ENCODE peak calls at places on chromosomes 12 and 14, in seven cellular contexts. T is PC-9; I is GM23248; C is body of pancreas; A is dorsolateral prefrontal cortex; V is thyroid gland; H is CD8-positive, alpha-beta memory T cell. Q is an unnamed sample.

GRCh38 chr12:88544991-88545684 is 35.1 kb downstream of the KITLG start:
- DNase-seq in T (no peak), V (no peak), I (no peak), A (no peak), H (no peak), C (no peak), Q (no peak)

GRCh38 chr12:14913381-14913781 is 25.0 kb downstream of the ERP27 start:
- DNase-seq in A (no peak), I (no peak), C (peak), T (peak), V (peak), H (no peak), Q (no peak)

GRCh38 chr12:25845415-25845814 is 113.1 kb upstream of the RASSF8 start:
- DNase-seq in H (no peak), I (no peak), T (no peak), V (no peak), C (no peak), A (no peak), Q (no peak)

GRCh38 chr14:105168979-105169507 is 467 bp upstream of the JAG2 start:
- DNase-seq in T (no peak), V (no peak), I (peak), C (no peak), A (no peak), H (peak), Q (no peak)

GRCh38 chr12:31009976-31010375 is 63.7 kb upstream of the DDX11 start:
- DNase-seq in I (no peak), V (no peak), C (no peak), A (no peak), H (no peak), T (no peak), Q (no peak)

GRCh38 chr12:19369691-19370148 is 69.6 kb upstream of the AEBP2 start:
- DNase-seq in T (no peak), H (no peak), A (no peak), I (peak), C (no peak), V (no peak), Q (no peak)

GRCh38 chr14:102629011-102629444 is 36.6 kb downstream of the RCOR1 start:
- DNase-seq in A (no peak), T (no peak), H (no peak), C (no peak), I (no peak), V (no peak), Q (no peak)

GRCh38 chr12:112861284-112861683 is 45.5 kb upstream of the OAS1 start:
- DNase-seq in C (no peak), A (no peak), V (no peak), I (no peak), H (no peak), T (no peak), Q (no peak)

GRCh38 chr14:70257526-70257925 is 68.8 kb upstream of the SLC8A3 start:
- DNase-seq in V (no peak), C (no peak), I (no peak), H (no peak), A (no peak), T (no peak), Q (no peak)

GRCh38 chr14:59358774-59359173 is 106.4 kb downstream of the GPR135 start:
- DNase-seq in I (no peak), T (no peak), H (no peak), C (no peak), V (no peak), A (no peak), Q (no peak)
- H3K27ac ChIP-seq in I (no peak), T (peak), H (no peak), C (no peak), V (peak), A (peak), Q (no peak)

DNA sequence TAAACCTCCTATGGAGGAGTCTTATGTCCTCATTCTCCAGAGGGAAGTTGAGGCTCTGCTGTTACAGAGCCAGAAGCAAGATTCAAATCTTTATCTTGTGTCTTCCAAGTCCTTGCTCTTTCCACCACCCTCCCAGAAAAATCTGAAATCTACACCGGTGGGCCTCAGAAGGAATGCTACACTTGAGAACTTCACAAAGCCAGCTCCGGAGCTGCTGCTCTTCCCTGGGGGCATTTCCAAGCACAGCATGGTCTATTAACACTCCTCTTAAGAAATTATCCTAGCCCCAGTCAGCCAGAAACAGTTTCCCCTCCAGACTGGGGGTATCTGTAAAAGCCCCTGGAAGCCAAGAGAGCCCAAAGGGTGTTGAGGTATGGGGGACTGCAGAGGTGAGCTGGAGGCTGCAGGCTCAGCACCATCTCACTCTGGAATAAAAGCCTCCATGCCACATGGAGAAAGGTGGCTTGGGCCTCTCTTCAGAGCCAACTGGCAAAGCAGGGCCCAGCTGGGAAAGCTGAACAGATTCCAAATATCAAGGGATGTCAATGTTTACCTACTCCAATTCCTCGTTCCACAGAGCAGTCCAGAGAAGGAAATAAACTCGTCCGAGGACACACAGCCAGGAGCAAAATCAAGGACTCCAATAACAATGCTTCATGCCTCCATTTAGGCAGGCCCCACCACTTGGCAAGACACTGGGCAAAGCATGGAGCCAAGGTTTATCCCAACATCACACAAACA is 36.1 kb upstream of the PNMA1 start:
- DNase-seq in A (peak), I (no peak), H (no peak), T (no peak), C (peak), V (no peak), Q (no peak)
- H3K27ac ChIP-seq in A (peak), I (no peak), H (peak), T (no peak), C (peak), V (peak), Q (no peak)

DNA sequence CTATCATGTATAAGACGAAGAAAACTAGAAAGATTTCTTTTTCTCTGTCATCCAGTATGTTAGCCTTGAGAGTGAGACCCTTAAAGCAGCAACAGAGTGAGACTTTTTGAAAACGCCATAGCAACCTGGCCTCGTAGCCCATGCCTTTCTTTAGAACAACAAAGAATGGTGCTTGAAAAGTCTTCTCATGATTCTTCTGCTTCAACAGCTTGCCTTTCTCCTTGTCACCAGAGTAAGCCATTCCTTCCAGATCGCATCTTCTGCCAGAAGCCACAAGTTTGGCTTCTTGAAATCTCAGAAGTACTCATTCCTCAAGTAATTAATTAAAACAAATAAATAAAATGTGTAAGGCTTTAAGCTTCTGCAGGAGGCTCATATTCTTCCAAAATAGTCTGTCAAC is 109.4 kb downstream of the PDE3A start:
- DNase-seq in A (no peak), H (no peak), C (no peak), V (peak), I (no peak), T (no peak), Q (no peak)
- H3K27ac ChIP-seq in A (no peak), H (no peak), C (no peak), V (no peak), I (no peak), T (no peak), Q (no peak)

DNA sequence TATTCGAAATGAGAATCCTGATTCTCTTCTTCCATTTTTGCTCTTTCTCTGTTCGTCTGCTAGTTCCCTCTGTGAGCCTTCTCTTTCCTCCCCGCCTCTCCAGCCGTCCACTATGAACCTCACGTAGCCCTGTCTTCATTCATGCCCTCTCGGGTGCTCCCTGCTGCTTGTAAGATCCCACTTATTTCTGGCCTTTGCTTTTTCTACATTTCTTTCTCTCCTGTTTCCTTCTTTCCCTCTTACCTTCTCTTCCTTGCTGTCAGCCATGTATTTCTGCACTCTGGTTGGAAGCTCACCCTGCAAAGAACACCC is 85.9 kb downstream of the SAMD4A start:
- DNase-seq in C (no peak), H (no peak), I (no peak), T (no peak), A (no peak), V (peak), Q (no peak)
- H3K27ac ChIP-seq in C (peak), H (no peak), I (peak), T (peak), A (peak), V (peak), Q (no peak)

DNA sequence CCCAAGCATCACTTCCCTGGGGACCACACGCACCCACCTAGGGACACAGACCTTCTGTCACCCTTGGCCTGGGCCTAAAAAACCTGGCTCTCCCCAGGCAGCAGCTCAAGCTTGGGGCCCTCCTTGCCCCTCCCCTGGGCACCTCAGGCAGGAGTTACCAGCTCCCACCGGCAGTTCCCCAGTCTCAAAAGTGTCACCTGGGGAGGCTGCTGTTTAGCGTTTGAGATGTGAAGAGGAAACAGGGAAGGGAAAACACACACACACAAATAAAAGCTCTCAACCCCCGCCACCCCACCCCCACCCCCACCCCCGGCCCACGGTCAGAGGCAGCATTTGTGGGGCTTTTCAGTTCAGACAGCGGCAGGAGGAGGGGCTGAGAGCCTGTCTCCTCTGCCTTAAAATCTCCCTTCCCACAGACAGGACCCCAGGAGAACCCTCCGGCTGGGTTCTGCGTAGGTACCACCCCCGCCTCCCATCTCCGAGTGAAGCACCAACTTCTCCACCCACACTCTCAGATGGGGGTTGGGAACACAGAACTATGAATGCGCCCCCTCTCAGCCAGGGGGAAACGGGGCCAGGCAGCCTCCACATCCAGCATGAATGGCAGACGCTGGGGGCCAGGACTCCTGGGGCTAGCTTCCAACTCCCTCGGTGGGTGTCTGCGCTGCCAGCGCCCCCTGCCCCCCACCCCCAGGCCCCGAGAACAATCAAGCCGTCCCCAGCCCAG is 3.0 kb downstream of the NCOR2 start:
- DNase-seq in H (no peak), V (peak), I (peak), T (no peak), C (no peak), A (no peak), Q (no peak)
- H3K27ac ChIP-seq in H (no peak), V (no peak), I (no peak), T (no peak), C (peak), A (peak), Q (peak)

GRCh38 chr12:54984602-54985376 is at the start of gene TESPA1:
- DNase-seq in C (peak), A (no peak), H (peak), T (no peak), I (no peak), V (peak), Q (no peak)
- H3K27ac ChIP-seq in C (no peak), A (no peak), H (peak), T (no peak), I (no peak), V (peak), Q (no peak)

GRCh38 chr14:56659964-56660551 is 80.5 kb downstream of the TMEM260 start:
- DNase-seq in T (peak), H (no peak), C (no peak), I (peak), V (no peak), A (no peak), Q (no peak)
- H3K27ac ChIP-seq in T (no peak), H (no peak), C (no peak), I (no peak), V (no peak), A (no peak), Q (no peak)

DNA sequence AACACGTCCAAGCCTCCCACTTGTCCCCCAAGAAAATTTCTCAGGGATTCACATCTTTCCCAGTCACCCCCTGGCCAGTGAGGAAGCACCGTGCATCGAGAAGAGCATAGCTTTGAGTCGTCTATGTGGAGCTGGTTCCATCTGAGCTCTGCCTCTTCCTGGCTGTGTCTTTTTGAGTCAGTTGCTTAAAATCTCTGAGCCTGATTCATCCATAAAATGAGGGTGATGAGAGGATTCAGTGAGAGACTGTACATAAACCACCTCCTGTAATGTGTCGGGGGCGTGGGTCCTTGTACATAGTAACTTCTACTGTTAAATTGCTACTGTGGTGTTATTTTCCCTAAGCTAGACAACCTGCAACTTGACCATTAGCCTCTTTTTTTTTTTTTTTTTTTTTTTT is 13.8 kb downstream of the CD9 start:
- DNase-seq in I (peak), H (no peak), V (no peak), A (no peak), T (no peak), C (no peak), Q (no peak)
- H3K27ac ChIP-seq in I (no peak), H (no peak), V (peak), A (peak), T (peak), C (no peak), Q (peak)

GRCh38 chr12:6280053-6280469 is 30.4 kb upstream of the PLEKHG6 start:
- DNase-seq in C (peak), I (peak), V (peak), A (no peak), H (no peak), T (peak), Q (no peak)
- H3K27ac ChIP-seq in C (peak), I (peak), V (peak), A (no peak), H (no peak), T (peak), Q (no peak)

GRCh38 chr12:90173499-90174197 is 465.0 kb upstream of the ATP2B1 start:
- DNase-seq in A (no peak), I (no peak), C (no peak), V (no peak), H (no peak), T (no peak), Q (no peak)
- H3K27ac ChIP-seq in A (no peak), I (no peak), C (no peak), V (no peak), H (no peak), T (no peak), Q (no peak)